ENCODE peak calls at places on chromosomes 6 and 20, in four cellular contexts. H is Peyer's patch, L is suprapubic skin, B is ovary. T is an unnamed sample.
A peak's percentile ranks its signal among the peaks of the same experiment; 100 is the strongest.

GRCh38 chr20:11136691-11137090 is 462.9 kb upstream of the JAG1 start:
- DNase-seq in H (no peak), B (no peak), L (no peak), T (no peak)

GRCh38 chr6:33853026-33853425 is 49.2 kb upstream of the MLN start:
- DNase-seq in H (no peak), B (no peak), L (no peak), T (no peak)

GRCh38 chr20:11724112-11724511 is 193.6 kb upstream of the BTBD3 start:
- DNase-seq in B (no peak), L (no peak), H (no peak), T (no peak)

GRCh38 chr6:164911151-164911550 is 398.3 kb downstream of the C6orf118 start:
- DNase-seq in H (no peak), B (no peak), L (no peak), T (no peak)

GRCh38 chr20:36532822-36533221 is 8.5 kb upstream of the MYL9 start:
- DNase-seq in L (no peak), H (no peak), B (no peak), T (no peak)

GRCh38 chr6:33299237-33299944 is 649 bp upstream of the RGL2 start:
- DNase-seq in H (peak; percentile 96), B (peak; percentile 90), L (peak; percentile 96), T (peak; percentile 93)

GRCh38 chr6:68639826-68640505 is 4.9 kb downstream of the ADGRB3 start:
- DNase-seq in L (no peak), B (no peak), H (no peak), T (no peak)

GRCh38 chr6:76803038-76803580 is 660.2 kb downstream of the HTR1B start:
- DNase-seq in L (no peak), H (peak; percentile 67), B (no peak), T (no peak)

GRCh38 chr6:134123666-134124208 is 71.3 kb upstream of the SLC2A12 start:
- DNase-seq in B (no peak), H (no peak), L (no peak), T (no peak)

GRCh38 chr6:103183831-103184411 is 1675.8 kb downstream of the HACE1 start:
- DNase-seq in B (no peak), H (no peak), L (no peak), T (no peak)

GRCh38 chr20:51184289-51184688 is 161.4 kb upstream of the KCNG1 start:
- DNase-seq in L (no peak), B (no peak), H (no peak), T (no peak)

GRCh38 chr20:1524004-1524403 is 32.8 kb upstream of the SIRPB2 start:
- DNase-seq in B (no peak), H (no peak), L (no peak), T (no peak)

GRCh38 chr20:366719-367485 is 13.7 kb upstream of the TRIB3 start:
- DNase-seq in H (no peak), L (no peak), B (no peak), T (no peak)

GRCh38 chr6:27507041-27507956 is 34.4 kb upstream of the ZNF184 start:
- DNase-seq in H (no peak), L (no peak), B (no peak), T (no peak)

GRCh38 chr6:157962601-157963084 is 19.0 kb upstream of the SYNJ2 start:
- DNase-seq in B (no peak), L (no peak), H (no peak), T (no peak)

GRCh38 chr6:36969240-36969691 is 14.7 kb downstream of the PI16 start:
- DNase-seq in B (no peak), L (no peak), H (no peak), T (no peak)

GRCh38 chr6:37794825-37795224 is 24.7 kb upstream of the ZFAND3 start:
- DNase-seq in L (no peak), B (no peak), H (no peak), T (no peak)

GRCh38 chr6:132995009-132995408 is 180.6 kb downstream of the RPS12 start:
- DNase-seq in L (no peak), H (no peak), B (no peak), T (no peak)

GRCh38 chr6:127198549-127198948 is 68.1 kb upstream of the RNF146 start:
- DNase-seq in B (no peak), L (no peak), H (no peak), T (no peak)

GRCh38 chr6:85662251-85662650 is 19.6 kb upstream of the SYNCRIP start:
- DNase-seq in L (no peak), B (no peak), H (no peak), T (no peak)

DNA sequence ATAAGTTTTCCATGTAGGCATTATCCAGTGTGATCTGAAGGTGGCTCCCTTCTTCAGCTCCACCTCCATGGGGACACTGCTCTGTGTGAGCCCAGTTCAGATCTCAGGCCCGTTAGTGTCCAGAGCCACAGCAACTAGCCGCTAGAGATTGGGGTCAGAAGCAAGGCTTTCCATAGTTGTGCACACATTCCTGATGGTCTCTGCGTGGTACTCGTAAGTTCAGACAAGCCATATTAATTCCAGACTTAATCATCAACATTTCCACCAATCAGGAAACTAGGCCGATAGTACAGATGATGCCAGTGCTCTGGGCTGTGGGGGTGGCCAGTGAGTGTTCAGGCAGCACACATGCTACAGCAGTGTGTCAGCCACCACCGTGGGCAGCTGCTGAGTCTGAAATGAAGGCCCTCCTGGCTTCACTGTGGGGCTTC is 17.5 kb upstream of the SYNCRIP start:
- DNase-seq in H (no peak), L (no peak), B (no peak), T (no peak)
- TF ChIP-seq CTCF in H (no peak), L (no peak), B (no peak), T (no peak)

DNA sequence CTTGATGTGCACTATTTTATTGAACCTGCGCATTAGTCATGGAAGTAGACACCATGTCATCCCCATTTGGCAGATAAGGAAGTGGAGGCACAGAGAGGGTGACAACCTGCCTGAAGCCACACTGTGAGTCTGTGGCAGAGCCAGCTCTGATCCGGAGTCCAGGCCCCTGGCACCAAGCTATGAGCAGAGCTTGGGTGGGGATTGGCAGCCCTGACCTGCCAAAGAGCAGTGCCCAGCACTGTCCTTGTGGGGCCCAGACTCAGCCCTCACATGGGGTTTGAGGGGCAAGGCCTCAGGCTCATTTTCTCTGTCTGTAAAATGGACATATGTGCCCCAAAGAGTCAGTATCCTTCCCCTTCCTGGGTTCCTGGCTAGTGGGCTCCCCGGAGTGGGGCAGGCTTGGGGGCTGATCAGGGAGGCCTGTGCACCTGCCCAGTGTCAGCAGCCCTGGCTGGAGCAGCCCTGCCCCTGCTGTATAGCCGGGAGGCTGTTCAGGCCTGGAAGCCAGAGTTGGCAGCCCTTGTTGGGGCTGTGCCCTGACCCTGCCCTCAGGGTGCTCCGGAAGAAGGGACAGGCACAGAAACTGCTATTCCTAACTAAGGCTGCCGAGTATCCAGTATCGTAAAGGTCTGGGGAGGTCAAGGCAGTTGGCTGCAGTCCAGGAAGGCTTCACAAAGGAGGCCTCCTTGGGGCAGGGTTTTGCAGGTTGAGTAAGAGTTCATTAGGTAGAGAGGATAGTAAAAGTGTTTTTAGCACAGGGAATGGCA is 38.7 kb downstream of the TGM2 start:
- DNase-seq in H (peak; percentile 45), L (peak; percentile 72), B (peak; percentile 46), T (peak; percentile 81)
- H3K4me1 ChIP-seq in H (no peaks in the 10 kb centered on the region), L (peaks cover 10% of the 10 kb centered on the region), B (peaks cover 17% of the 10 kb centered on the region), T (peaks cover 33% of the 10 kb centered on the region)

GRCh38 chr20:17896247-17896723 is 72.3 kb downstream of the SNX5 start:
- DNase-seq in L (no peak), H (peak; percentile 41), B (no peak), T (no peak)

GRCh38 chr20:17897566-17898307 is 70.9 kb downstream of the SNX5 start:
- DNase-seq in H (peak; percentile 18), B (no peak), L (no peak), T (no peak)

GRCh38 chr20:17893480-17893879 is 75.1 kb downstream of the SNX5 start:
- DNase-seq in B (no peak), L (no peak), H (no peak), T (no peak)

GRCh38 chr20:17896771-17897369 is 71.7 kb downstream of the SNX5 start:
- DNase-seq in H (peak; percentile 72), L (no peak), B (no peak), T (no peak)

GRCh38 chr20:17895641-17896246 is 72.8 kb downstream of the SNX5 start:
- DNase-seq in L (peak; percentile 84), H (peak; percentile 70), B (peak; percentile 74), T (no peak)
- TF ChIP-seq POLR2A in L (no peak), H (no peak), B (no peak), T (no peak)

GRCh38 chr6:155538708-155539107 is 83.1 kb upstream of the NOX3 start:
- DNase-seq in B (no peak), H (no peak), L (no peak), T (no peak)
- TF ChIP-seq CTCF in B (no peak), H (no peak), L (no peak), T (no peak)

GRCh38 chr6:122654016-122654415 is 43.8 kb downstream of the PKIB start:
- DNase-seq in B (no peak), L (no peak), H (no peak), T (no peak)
- H3K4me1 ChIP-seq in B (no peaks in the 10 kb centered on the region), L (no peaks in the 10 kb centered on the region), H (no peaks in the 10 kb centered on the region), T (no peaks in the 10 kb centered on the region)

GRCh38 chr6:43378631-43379030 is 9.2 kb upstream of the ZNF318 start:
- DNase-seq in L (no peak), H (no peak), B (no peak), T (no peak)

GRCh38 chr6:43386492-43386891 is 17.0 kb upstream of the ZNF318 start:
- DNase-seq in H (no peak), B (no peak), L (no peak), T (no peak)

GRCh38 chr6:43377710-43378229 is 8.3 kb upstream of the ZNF318 start:
- DNase-seq in L (no peak), H (no peak), B (no peak), T (no peak)

DNA sequence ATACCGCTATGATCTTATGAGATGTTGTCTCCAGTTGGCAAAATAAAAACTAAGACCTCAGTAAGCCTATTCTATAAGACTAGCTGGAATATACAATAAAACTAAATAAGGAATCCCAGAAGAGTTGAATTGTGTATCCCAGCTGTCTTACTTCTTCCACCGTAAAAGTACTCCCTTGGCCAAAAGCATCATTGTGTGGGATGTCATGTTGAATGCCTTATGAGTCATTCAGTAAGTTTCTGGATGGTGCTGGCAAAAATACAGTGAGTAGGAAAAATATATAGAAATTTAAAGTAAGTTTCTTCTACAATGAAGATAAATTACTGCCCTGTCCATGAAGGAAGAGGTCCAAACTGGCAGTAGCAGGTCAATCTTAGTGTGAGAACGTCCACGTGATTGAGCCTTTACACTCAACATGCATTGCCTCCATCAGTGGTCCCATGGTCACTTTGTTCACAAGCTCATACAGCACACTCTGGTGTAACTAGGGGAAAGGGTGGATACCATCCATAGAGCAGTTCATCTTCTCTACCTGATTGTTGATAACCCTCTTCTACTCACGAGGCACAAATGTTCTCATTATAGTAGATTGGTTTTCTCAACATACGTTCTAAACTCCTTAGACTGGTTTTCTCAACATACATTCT is 13.7 kb upstream of the ZNF318 start:
- DNase-seq in B (no peak), L (no peak), H (no peak), T (no peak)
- TF ChIP-seq POLR2A in B (no peak), L (no peak), H (no peak), T (no peak)